ENCODE peak calls at places on chromosomes 16 and 17, in ten cellular contexts. M, Z, Q, D, F, E, J, R, L and T are unnamed samples.
A peak's percentile ranks its signal among the peaks of the same experiment; 100 is the strongest.

GRCh38 chr16:82187829-82188228 is 17.8 kb upstream of the MPHOSPH6 start:
- DNase-seq in F (no peak), E (no peak), L (peak; percentile 37), M (no peak), Z (no peak), J (no peak), D (no peak), Q (no peak), R (no peak), T (no peak)

GRCh38 chr17:41705271-41705991 is 6.7 kb upstream of the GAST start:
- DNase-seq in R (peak; percentile 73), Z (no peak), Q (no peak), F (no peak), M (no peak), D (peak; percentile 63), E (no peak), J (no peak), L (no peak), T (no peak)

GRCh38 chr17:78281249-78281865 is 49.9 kb downstream of the TMEM235 start:
- DNase-seq in F (no peak), M (no peak), Q (no peak), R (peak; percentile 22), Z (no peak), L (no peak), E (no peak), J (no peak), D (no peak), T (no peak)

GRCh38 chr17:42248351-42249179 is 27.6 kb downstream of the STAT5B start:
- DNase-seq in M (peak; percentile 89), D (peak; percentile 47), E (peak; percentile 79), R (peak; percentile 93), Z (peak; percentile 76), L (peak; percentile 92), J (peak; percentile 83), Q (peak; percentile 75), F (peak; percentile 52), T (peak; percentile 86)

GRCh38 chr17:64077409-64077808 is 52.5 kb downstream of the ERN1 start:
- DNase-seq in D (no peak), Z (no peak), L (no peak), J (no peak), M (no peak), Q (no peak), F (no peak), R (peak; percentile 41), E (no peak), T (no peak)

GRCh38 chr16:68229431-68230175 is 6.3 kb downstream of the ESRP2 start:
- DNase-seq in L (peak; percentile 48), M (no peak), Z (peak; percentile 46), F (peak; percentile 41), Q (no peak), J (no peak), D (peak; percentile 69), E (no peak), R (peak; percentile 65), T (peak; percentile 71)

GRCh38 chr17:17603178-17603894 is 11.8 kb upstream of the PEMT start:
- DNase-seq in E (no peak), Z (no peak), Q (no peak), F (no peak), R (no peak), M (no peak), D (no peak), J (no peak), L (no peak), T (peak; percentile 51)

GRCh38 chr17:17844079-17844478 is 7.3 kb upstream of the SREBF1 start:
- DNase-seq in Q (no peak), M (no peak), R (no peak), E (no peak), J (no peak), Z (no peak), F (no peak), D (no peak), L (no peak), T (no peak)

GRCh38 chr17:21066394-21066793 is 23.6 kb upstream of the USP22 start:
- DNase-seq in R (no peak), D (no peak), F (no peak), Q (no peak), M (no peak), E (no peak), Z (no peak), L (no peak), J (no peak), T (no peak)

GRCh38 chr16:74727903-74728302 is 27.2 kb upstream of the MLKL start:
- DNase-seq in E (no peak), F (no peak), D (no peak), M (no peak), L (no peak), J (no peak), Z (no peak), Q (no peak), R (no peak), T (no peak)

GRCh38 chr17:8119575-8120519 is 1.5 kb upstream of the ALOXE3 start:
- DNase-seq in L (peak; percentile 94), J (peak; percentile 88), Q (peak; percentile 76), F (peak; percentile 97), R (peak; percentile 92), D (peak; percentile 92), E (peak; percentile 84), M (peak; percentile 66), Z (peak; percentile 88), T (peak; percentile 92)

GRCh38 chr17:34781571-34782108 is 179.6 kb downstream of the CCT6B start:
- DNase-seq in F (no peak), E (no peak), L (no peak), D (peak; percentile 68), M (no peak), Q (peak; percentile 62), J (no peak), R (peak; percentile 7), Z (no peak), T (no peak)

GRCh38 chr16:84647830-84648594 is at the start of gene KLHL36:
- DNase-seq in F (peak; percentile 61), R (no peak), L (peak; percentile 21), M (no peak), Q (peak; percentile 27), E (peak; percentile 63), J (peak; percentile 89), D (peak; percentile 52), Z (peak; percentile 73), T (peak; percentile 67)

GRCh38 chr17:51164911-51165679 is 1.1 kb upstream of the NME2 start:
- DNase-seq in Q (no peak), D (peak; percentile 50), Z (no peak), J (peak; percentile 75), E (no peak), R (no peak), M (no peak), L (no peak), F (no peak), T (no peak)

GRCh38 chr17:10278218-10278617 is 79.8 kb upstream of the GAS7 start:
- DNase-seq in J (no peak), R (no peak), Q (no peak), Z (no peak), D (peak; percentile 61), L (no peak), M (no peak), F (no peak), E (no peak), T (no peak)

GRCh38 chr17:72387487-72387886 is 266.7 kb downstream of the SOX9 start:
- DNase-seq in M (no peak), F (no peak), J (no peak), R (peak; percentile 96), L (no peak), Q (no peak), Z (no peak), D (no peak), E (no peak), T (no peak)

GRCh38 chr17:48024149-48025039 is 13.2 kb downstream of the COPZ2 start:
- DNase-seq in D (peak; percentile 77), E (peak; percentile 70), J (peak; percentile 82), Q (no peak), M (no peak), F (no peak), L (peak; percentile 25), Z (peak; percentile 24), R (no peak), T (no peak)